ENCODE peak calls at places on chromosome 11, in nine cellular contexts. One of them, this sample, is unnamed.

GRCh38 chr11:117546431-117547160 is 218.9 kb downstream of the CEP164 start:
- DNase-seq in stimulated activated CD4-positive, alpha-beta T cell treated with anti-CD3 and anti-CD28 coated beads, Interleukin-1b, Interleukin-23, amount 100 ng/mL, for 4 hours: no peak
- DNase-seq in neural progenitor cell: peak; percentile 31
- DNase-seq in GM04503: no peak
- DNase-seq in mucosa of gallbladder: no peak
- DNase-seq in NT2/D1: no peak
- DNase-seq in NCI-H774: no peak
- DNase-seq in CD8-positive, alpha-beta memory T cell: no peak
- DNase-seq in hypothalamus: no peak
- DNase-seq in this sample: no peak

GRCh38 chr11:69053169-69053477 is 4.4 kb downstream of the TPCN2 start:
- DNase-seq in stimulated activated CD4-positive, alpha-beta T cell treated with anti-CD3 and anti-CD28 coated beads, Interleukin-1b, Interleukin-23, amount 100 ng/mL, for 4 hours: no peak
- DNase-seq in neural progenitor cell: no peak
- DNase-seq in GM04503: no peak
- DNase-seq in mucosa of gallbladder: no peak
- DNase-seq in NT2/D1: no peak
- DNase-seq in NCI-H774: no peak
- DNase-seq in CD8-positive, alpha-beta memory T cell: no peak
- DNase-seq in hypothalamus: no peak
- DNase-seq in this sample: no peak

GRCh38 chr11:125132071-125132470 is 20.6 kb upstream of the TMEM218 start:
- DNase-seq in stimulated activated CD4-positive, alpha-beta T cell treated with anti-CD3 and anti-CD28 coated beads, Interleukin-1b, Interleukin-23, amount 100 ng/mL, for 4 hours: no peak
- DNase-seq in neural progenitor cell: no peak
- DNase-seq in GM04503: no peak
- DNase-seq in mucosa of gallbladder: no peak
- DNase-seq in NT2/D1: no peak
- DNase-seq in NCI-H774: no peak
- DNase-seq in CD8-positive, alpha-beta memory T cell: no peak
- DNase-seq in hypothalamus: no peak
- DNase-seq in this sample: no peak

GRCh38 chr11:1255151-1255550 is 32.3 kb downstream of the MUC5B start:
- DNase-seq in stimulated activated CD4-positive, alpha-beta T cell treated with anti-CD3 and anti-CD28 coated beads, Interleukin-1b, Interleukin-23, amount 100 ng/mL, for 4 hours: no peak
- DNase-seq in neural progenitor cell: no peak
- DNase-seq in GM04503: no peak
- DNase-seq in mucosa of gallbladder: no peak
- DNase-seq in NT2/D1: no peak
- DNase-seq in NCI-H774: no peak
- DNase-seq in CD8-positive, alpha-beta memory T cell: no peak
- DNase-seq in hypothalamus: no peak
- DNase-seq in this sample: no peak

GRCh38 chr11:70140859-70141489 is 62.1 kb upstream of the FADD start:
- DNase-seq in stimulated activated CD4-positive, alpha-beta T cell treated with anti-CD3 and anti-CD28 coated beads, Interleukin-1b, Interleukin-23, amount 100 ng/mL, for 4 hours: no peak
- DNase-seq in neural progenitor cell: no peak
- DNase-seq in GM04503: no peak
- DNase-seq in mucosa of gallbladder: no peak
- DNase-seq in NT2/D1: no peak
- DNase-seq in NCI-H774: no peak
- DNase-seq in CD8-positive, alpha-beta memory T cell: no peak
- DNase-seq in hypothalamus: no peak
- DNase-seq in this sample: no peak

GRCh38 chr11:12693485-12694181 is 19.4 kb downstream of the TEAD1 start:
- DNase-seq in stimulated activated CD4-positive, alpha-beta T cell treated with anti-CD3 and anti-CD28 coated beads, Interleukin-1b, Interleukin-23, amount 100 ng/mL, for 4 hours: no peak
- DNase-seq in neural progenitor cell: no peak
- DNase-seq in GM04503: peak; percentile 97
- DNase-seq in mucosa of gallbladder: peak; percentile 51
- DNase-seq in NT2/D1: no peak
- DNase-seq in NCI-H774: no peak
- DNase-seq in CD8-positive, alpha-beta memory T cell: no peak
- DNase-seq in hypothalamus: peak; percentile 10
- DNase-seq in this sample: no peak

GRCh38 chr11:2471048-2471803 is 26.4 kb downstream of the KCNQ1 start:
- DNase-seq in stimulated activated CD4-positive, alpha-beta T cell treated with anti-CD3 and anti-CD28 coated beads, Interleukin-1b, Interleukin-23, amount 100 ng/mL, for 4 hours: no peak
- DNase-seq in neural progenitor cell: no peak
- DNase-seq in GM04503: no peak
- DNase-seq in mucosa of gallbladder: no peak
- DNase-seq in NT2/D1: no peak
- DNase-seq in NCI-H774: no peak
- DNase-seq in CD8-positive, alpha-beta memory T cell: no peak
- DNase-seq in hypothalamus: no peak
- DNase-seq in this sample: no peak

GRCh38 chr11:78444726-78445125 is 27.1 kb upstream of the GAB2 start:
- DNase-seq in stimulated activated CD4-positive, alpha-beta T cell treated with anti-CD3 and anti-CD28 coated beads, Interleukin-1b, Interleukin-23, amount 100 ng/mL, for 4 hours: no peak
- DNase-seq in neural progenitor cell: no peak
- DNase-seq in GM04503: no peak
- DNase-seq in mucosa of gallbladder: no peak
- DNase-seq in NT2/D1: no peak
- DNase-seq in NCI-H774: no peak
- DNase-seq in CD8-positive, alpha-beta memory T cell: no peak
- DNase-seq in hypothalamus: no peak
- DNase-seq in this sample: no peak

GRCh38 chr11:790721-791564 is 1.1 kb upstream of the CEND1 start:
- DNase-seq in stimulated activated CD4-positive, alpha-beta T cell treated with anti-CD3 and anti-CD28 coated beads, Interleukin-1b, Interleukin-23, amount 100 ng/mL, for 4 hours: no peak
- DNase-seq in neural progenitor cell: peak; percentile 63
- DNase-seq in GM04503: no peak
- DNase-seq in mucosa of gallbladder: no peak
- DNase-seq in NT2/D1: no peak
- DNase-seq in NCI-H774: no peak
- DNase-seq in CD8-positive, alpha-beta memory T cell: no peak
- DNase-seq in hypothalamus: no peak
- DNase-seq in this sample: no peak

GRCh38 chr11:67648140-67648795 is 2.3 kb downstream of the ACY3 start:
- DNase-seq in stimulated activated CD4-positive, alpha-beta T cell treated with anti-CD3 and anti-CD28 coated beads, Interleukin-1b, Interleukin-23, amount 100 ng/mL, for 4 hours: peak; percentile 30
- DNase-seq in neural progenitor cell: peak; percentile 77
- DNase-seq in GM04503: no peak
- DNase-seq in mucosa of gallbladder: no peak
- DNase-seq in NT2/D1: no peak
- DNase-seq in NCI-H774: no peak
- DNase-seq in CD8-positive, alpha-beta memory T cell: peak; percentile 34
- DNase-seq in hypothalamus: no peak
- DNase-seq in this sample: peak; percentile 59